ENCODE peak calls at places on chromosomes 1 and 21, in five cellular contexts. B is heart right ventricle; K is stimulated activated CD8-positive, alpha-beta memory T cell treated with anti-CD3 and anti-CD28 coated beads, Interleukin-2, amount 100 ng/mL, for 48 hours; U is cardiac septum; I is mesenteric fat pad. H is an unnamed sample.

GRCh38 chr1:147171399-147172167 is 687 bp downstream of the PRKAB2 start:
- DNase-seq in K (no peak), U (no peak), B (no peak), I (no peak), H (no peak)

GRCh38 chr1:155124503-155125463 is 2.9 kb upstream of the EFNA1 start:
- DNase-seq in I (no peak), B (no peak), K (no peak), U (no peak), H (no peak)

GRCh38 chr21:43763901-43764523 is 12.1 kb downstream of the CSTB start:
- DNase-seq in I (no peak), B (no peak), K (no peak), U (no peak), H (peak)

GRCh38 chr1:186055846-186056245 is 319.2 kb downstream of the TPR start:
- DNase-seq in K (no peak), B (no peak), U (no peak), I (no peak), H (no peak)

GRCh38 chr1:23590058-23590783 is 30.9 kb upstream of the ID3 start:
- DNase-seq in U (no peak), I (no peak), K (peak), B (no peak), H (no peak)

GRCh38 chr1:153168686-153169085 is 18.0 kb upstream of the SPRR2G start:
- DNase-seq in B (no peak), K (no peak), U (no peak), I (no peak), H (no peak)

GRCh38 chr1:76035053-76035452 is 39.5 kb upstream of the ST6GALNAC3 start:
- DNase-seq in I (no peak), B (no peak), K (no peak), U (no peak), H (no peak)

GRCh38 chr1:154351363-154352068 is 26.2 kb downstream of the ATP8B2 start:
- DNase-seq in I (no peak), B (no peak), K (no peak), U (no peak), H (no peak)

GRCh38 chr1:3222042-3222692 is 153.2 kb downstream of the PRDM16 start:
- DNase-seq in I (no peak), K (no peak), B (no peak), U (no peak), H (peak)

GRCh38 chr1:14300991-14301703 is 297.3 kb upstream of the KAZN start:
- DNase-seq in I (no peak), U (no peak), B (peak), K (no peak), H (no peak)

GRCh38 chr1:41357451-41358151 is 3.6 kb upstream of the FOXO6 start:
- DNase-seq in K (no peak), B (peak), I (peak), U (peak), H (no peak)

GRCh38 chr1:170114916-170115315 is 30.8 kb upstream of the NTMT2 start:
- DNase-seq in U (no peak), B (no peak), K (no peak), I (no peak), H (no peak)

GRCh38 chr1:106435269-106435668 is 621.2 kb upstream of the PRMT6 start:
- DNase-seq in U (no peak), I (no peak), K (no peak), B (no peak), H (no peak)

GRCh38 chr1:155812878-155813277 is 44.1 kb downstream of the GON4L start:
- DNase-seq in B (no peak), I (no peak), K (no peak), U (no peak), H (no peak)

GRCh38 chr1:94142022-94142421 is 21.1 kb upstream of the ABCA4 start:
- DNase-seq in I (no peak), K (no peak), U (no peak), B (no peak), H (no peak)

GRCh38 chr1:72140222-72140621 is 142.1 kb downstream of the NEGR1 start:
- DNase-seq in K (no peak), I (no peak), B (no peak), U (no peak), H (no peak)

GRCh38 chr1:78102916-78103315 is 57.1 kb downstream of the GIPC2 start:
- DNase-seq in I (no peak), B (no peak), U (no peak), K (no peak), H (no peak)

GRCh38 chr1:2044510-2045319 is 5.5 kb upstream of the PRKCZ start:
- DNase-seq in B (peak), U (peak), K (peak), I (no peak), H (peak)

GRCh38 chr21:37460196-37460595 is 93.6 kb downstream of the DYRK1A start:
- DNase-seq in U (no peak), I (no peak), K (no peak), B (no peak), H (no peak)

GRCh38 chr1:201540846-201541735 is 2.2 kb downstream of the NAV1 start:
- DNase-seq in I (no peak), U (no peak), K (no peak), B (no peak), H (no peak)

GRCh38 chr1:159707473-159707872 is 6.9 kb downstream of the CRP start:
- DNase-seq in B (no peak), I (no peak), K (no peak), U (no peak), H (no peak)

GRCh38 chr1:232599178-232600041 is 30.5 kb downstream of the SIPA1L2 start:
- DNase-seq in I (no peak), B (no peak), U (no peak), K (no peak), H (no peak)

GRCh38 chr1:186146971-186147370 is 228.1 kb downstream of the TPR start:
- DNase-seq in I (no peak), K (no peak), B (no peak), U (no peak), H (no peak)

GRCh38 chr1:58283380-58284338 is 262.9 kb downstream of the OMA1 start:
- DNase-seq in I (no peak), B (no peak), U (no peak), K (no peak), H (no peak)

GRCh38 chr1:14314032-14314431 is 284.5 kb upstream of the KAZN start:
- DNase-seq in I (no peak), K (no peak), U (no peak), B (no peak), H (no peak)

GRCh38 chr21:9839011-9839661 is 682.2 kb upstream of the TPTE start:
- DNase-seq in I (no peak), B (peak), U (no peak), K (no peak), H (peak)

GRCh38 chr21:31753949-31754348 is 22.0 kb upstream of the SCAF4 start:
- DNase-seq in I (no peak), K (no peak), U (no peak), B (no peak), H (no peak)

GRCh38 chr1:111463029-111463683 is 10.6 kb upstream of the C1orf162 start:
- DNase-seq in B (no peak), K (no peak), U (no peak), I (no peak), H (no peak)

GRCh38 chr1:32926562-32926961 is 25.4 kb upstream of the TMEM54 start:
- DNase-seq in B (no peak), K (no peak), U (no peak), I (no peak), H (no peak)

GRCh38 chr1:25688390-25689119 is 72.0 kb downstream of the MAN1C1 start:
- DNase-seq in U (peak), I (no peak), B (peak), K (no peak), H (no peak)

GRCh38 chr21:41953831-41954653 is at the start of gene C2CD2:
- DNase-seq in K (peak), I (peak), U (peak), B (peak), H (peak)

GRCh38 chr1:153515504-153516394 is 20.0 kb downstream of the S100A6 start:
- DNase-seq in B (no peak), K (no peak), U (peak), I (no peak), H (no peak)

GRCh38 chr21:41537356-41537755 is 29.4 kb upstream of the TMPRSS2 start:
- DNase-seq in B (no peak), K (no peak), U (no peak), I (no peak), H (no peak)

GRCh38 chr1:61244114-61244513 is 161.8 kb downstream of the NFIA start:
- DNase-seq in I (no peak), K (no peak), B (no peak), U (no peak), H (no peak)

GRCh38 chr1:243727503-243728191 is 122.4 kb downstream of the AKT3 start:
- DNase-seq in U (no peak), B (no peak), K (no peak), I (no peak), H (no peak)

GRCh38 chr21:28675265-28676041 is 317.2 kb downstream of the LTN1 start:
- DNase-seq in U (no peak), K (no peak), B (no peak), I (no peak), H (no peak)

GRCh38 chr21:42262826-42263225 is 43.9 kb downstream of the ABCG1 start:
- DNase-seq in I (no peak), B (peak), U (peak), K (no peak), H (peak)

H was measured in left lung.